ENCODE peak calls at places on chromosomes 3 and 15, in five cellular contexts. I, D, U, Y and S are unnamed samples.

GRCh38 chr15:71295242-71296031 is 180.2 kb downstream of the THSD4 start:
- DNase-seq in Y (no peak), D (peak), U (peak), I (no peak), S (no peak)

GRCh38 chr15:65194826-65195541 is 9.8 kb upstream of the CLPX start:
- DNase-seq in D (no peak), Y (peak), U (peak), I (peak), S (no peak)

GRCh38 chr3:52396011-52396906 is 48.6 kb downstream of the SEMA3G start:
- DNase-seq in U (no peak), D (no peak), I (no peak), Y (no peak), S (no peak)

GRCh38 chr3:183635107-183635430 is 354 bp upstream of the KLHL24 start:
- DNase-seq in Y (no peak), U (no peak), D (no peak), I (peak), S (no peak)

GRCh38 chr15:48029656-48030055 is 91.1 kb upstream of the SLC24A5 start:
- DNase-seq in U (no peak), I (no peak), D (no peak), Y (no peak), S (no peak)

GRCh38 chr3:100420885-100421284 is 19.5 kb downstream of the LNP1 start:
- DNase-seq in I (no peak), U (no peak), Y (no peak), D (no peak), S (no peak)

GRCh38 chr3:27718459-27718858 is 3.7 kb downstream of the EOMES start:
- DNase-seq in I (peak), D (no peak), Y (no peak), U (no peak), S (no peak)

GRCh38 chr3:32719335-32719734 is 34.3 kb downstream of the CNOT10 start:
- DNase-seq in I (peak), D (no peak), Y (no peak), U (no peak), S (no peak)

GRCh38 chr3:174337227-174337626 is 521.9 kb upstream of the NAALADL2 start:
- DNase-seq in U (no peak), D (no peak), I (no peak), Y (no peak), S (no peak)

GRCh38 chr3:4866841-4867240 is 112.4 kb upstream of the BHLHE40 start:
- DNase-seq in D (peak), U (peak), I (no peak), Y (no peak), S (no peak)

GRCh38 chr3:150371741-150372254 is 36.3 kb upstream of the TSC22D2 start:
- DNase-seq in Y (peak), U (peak), I (no peak), D (peak), S (no peak)

GRCh38 chr3:114941626-114942309 is 205.3 kb downstream of the ZBTB20 start:
- DNase-seq in Y (no peak), U (no peak), D (no peak), I (no peak), S (no peak)

GRCh38 chr3:149080699-149081091 is 5.6 kb downstream of the HLTF start:
- DNase-seq in I (no peak), U (peak), D (peak), Y (no peak), S (no peak)

GRCh38 chr3:153783106-153783505 is 338.1 kb upstream of the ARHGEF26 start:
- DNase-seq in U (peak), D (no peak), Y (peak), I (peak), S (no peak)

GRCh38 chr3:162117961-162118360 is 621.4 kb downstream of the OTOL1 start:
- DNase-seq in D (no peak), U (no peak), Y (no peak), I (no peak), S (no peak)

GRCh38 chr15:92454525-92455105 is 60.9 kb downstream of the ST8SIA2 start:
- DNase-seq in Y (peak), I (no peak), D (no peak), U (no peak), S (no peak)

GRCh38 chr3:100047455-100048141 is 66.7 kb downstream of the FILIP1L start:
- DNase-seq in I (no peak), D (peak), Y (peak), U (peak), S (peak)

GRCh38 chr3:13379191-13379830 is 40.8 kb downstream of the NUP210 start:
- DNase-seq in U (peak), I (no peak), Y (no peak), D (peak), S (no peak)

GRCh38 chr15:62407216-62407615 is 242.1 kb upstream of the C2CD4B start:
- DNase-seq in D (no peak), U (no peak), Y (no peak), I (no peak), S (no peak)

GRCh38 chr3:127289646-127290575 is 2.1 kb upstream of the PRR20G start:
- DNase-seq in Y (no peak), U (peak), I (no peak), D (no peak), S (no peak)

GRCh38 chr15:97759363-97759762 is 201.1 kb upstream of the ARRDC4 start:
- DNase-seq in Y (no peak), U (peak), I (no peak), D (peak), S (no peak)

GRCh38 chr15:80856809-80857377 is 77.7 kb downstream of the CEMIP start:
- DNase-seq in I (peak), D (peak), Y (peak), U (peak), S (no peak)

GRCh38 chr15:34436126-34436955 is 1.3 kb downstream of the GOLGA8A start:
- DNase-seq in D (peak), I (peak), U (peak), Y (peak), S (no peak)

GRCh38 chr15:39804026-39804425 is 21.4 kb upstream of the FSIP1 start:
- DNase-seq in U (peak), D (no peak), Y (no peak), I (no peak), S (no peak)

GRCh38 chr15:63052128-63052826 is 9.7 kb downstream of the TPM1 start:
- DNase-seq in Y (no peak), I (no peak), U (peak), D (no peak), S (no peak)

GRCh38 chr3:123295901-123296250 is 94.1 kb downstream of the SEC22A start:
- DNase-seq in D (no peak), Y (no peak), U (no peak), I (no peak), S (no peak)

DNA sequence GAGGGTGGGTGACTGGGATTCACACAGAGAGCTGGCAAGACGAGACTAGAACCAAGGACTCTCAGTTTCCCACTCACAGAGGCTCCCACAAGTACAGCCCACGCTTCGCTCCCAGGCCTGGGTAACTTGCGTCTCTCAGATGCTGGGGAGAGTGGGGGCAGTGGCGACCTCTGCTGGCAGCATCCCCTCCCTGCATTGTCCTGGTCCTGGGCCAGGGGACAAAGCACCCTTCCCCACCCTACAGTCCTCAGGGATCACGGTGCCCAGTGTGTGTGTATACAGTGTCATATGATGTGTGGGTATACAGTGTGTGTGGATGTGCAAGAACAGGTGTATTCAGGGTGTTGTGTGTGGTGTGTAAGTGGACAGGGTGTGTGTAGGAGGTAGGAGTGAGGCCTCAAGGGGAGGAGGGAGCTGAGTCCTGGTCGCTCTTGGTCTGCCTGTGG is 12.8 kb downstream of the VILL start:
- DNase-seq in U (peak), I (peak), D (peak), Y (peak), S (peak)
- TF ChIP-seq EZH2phosphoT487 in U (no peak), I (no peak), D (no peak), Y (no peak), S (no peak)

DNA sequence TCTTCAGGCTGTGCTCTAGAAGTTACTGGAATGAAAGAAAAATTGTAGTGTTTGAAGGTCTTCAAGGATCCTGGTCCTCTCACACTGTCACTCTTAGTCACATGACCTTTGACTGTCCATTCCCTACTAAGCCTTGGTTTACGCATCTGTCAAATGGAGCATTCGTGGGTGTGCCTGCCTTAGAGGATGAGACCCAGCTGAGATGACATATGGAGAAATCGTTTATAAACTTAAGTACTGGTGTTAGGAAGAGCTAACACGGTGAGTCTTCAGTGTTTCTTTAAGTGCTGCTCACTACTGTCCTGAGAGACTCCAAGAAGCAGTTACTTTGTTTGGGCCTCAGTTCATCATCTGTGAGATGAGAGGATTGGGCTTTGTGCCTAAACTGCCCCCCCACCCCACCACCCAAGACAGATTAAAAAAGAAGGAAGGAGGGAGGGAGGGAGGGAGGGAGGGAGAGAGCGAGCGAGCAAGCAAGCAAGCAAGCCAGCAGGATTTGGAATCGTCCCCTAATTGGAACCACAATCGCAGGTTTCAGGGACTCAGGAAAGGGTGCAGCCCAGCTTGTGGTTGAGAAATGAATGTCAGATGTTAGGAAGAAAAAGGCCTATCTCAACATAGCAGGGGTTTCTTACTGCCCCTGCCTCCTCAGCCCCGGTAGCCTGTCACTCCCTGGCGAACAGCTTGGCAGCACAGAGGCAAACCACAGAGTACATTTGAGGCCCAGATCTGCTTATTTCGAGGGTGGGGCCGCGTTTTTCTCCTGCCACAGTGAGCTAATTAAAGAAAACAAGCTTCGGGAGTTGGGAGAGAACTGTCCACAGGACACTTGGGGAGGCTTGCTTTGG is 32.7 kb downstream of the SMAD3 start:
- DNase-seq in D (no peak), I (no peak), Y (no peak), U (peak), S (no peak)
- TF ChIP-seq EZH2phosphoT487 in D (no peak), I (no peak), Y (no peak), U (no peak), S (no peak)

GRCh38 chr3:40695848-40696247 is 171.1 kb downstream of the ZNF621 start:
- DNase-seq in D (no peak), Y (no peak), I (no peak), U (no peak), S (no peak)

GRCh38 chr3:40691598-40691905 is 166.8 kb downstream of the ZNF621 start:
- DNase-seq in D (peak), U (no peak), Y (no peak), I (no peak), S (no peak)

GRCh38 chr3:40690696-40691597 is 166.2 kb downstream of the ZNF621 start:
- DNase-seq in Y (no peak), U (no peak), D (no peak), I (no peak), S (no peak)
- TF ChIP-seq EZH2phosphoT487 in Y (no peak), U (no peak), D (no peak), I (no peak), S (no peak)

DNA sequence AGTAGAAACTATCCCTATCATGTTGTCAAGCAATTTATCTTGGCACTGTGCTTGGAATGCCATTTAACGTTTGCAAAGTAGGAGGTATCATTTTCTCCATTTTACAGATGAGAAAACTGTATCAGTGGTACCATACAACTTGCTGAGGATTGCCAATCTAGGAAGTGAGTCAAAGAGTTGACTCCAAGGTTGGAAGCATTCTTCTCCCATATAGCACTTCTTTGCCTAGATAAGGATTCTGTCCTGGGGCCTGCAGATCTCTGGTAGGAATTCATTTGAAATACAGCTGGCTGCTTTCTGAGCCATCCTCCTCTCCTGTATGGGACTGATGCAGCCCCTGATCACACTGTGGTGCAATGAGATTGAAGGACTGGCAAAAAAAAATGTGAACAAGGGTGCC is 170.2 kb downstream of the ALDH1A2 start:
- DNase-seq in D (no peak), I (no peak), U (no peak), Y (no peak), S (no peak)
- TF ChIP-seq EZH2phosphoT487 in D (no peak), I (no peak), U (no peak), Y (no peak), S (no peak)